ENCODE peak calls at places on chromosomes 1 and 21, in ten cellular contexts. One of them, this sample, is unnamed.

GRCh38 chr1:218317061-218317460 is 28.1 kb upstream of the TGFB2 start:
- DNase-seq in natural killer cell treated with Interleukin-12 subunit alpha and Interleukin-12 subunit beta and Interleukin-15 and Interleukin-18, amount 100 ng/mL, for 72 hours: no peak
- DNase-seq in activated CD8-positive, alpha-beta memory T cell treated with anti-CD3 and anti-CD28 coated beads for 48 hours: no peak
- DNase-seq in tibial nerve: no peak
- DNase-seq in A549: no peak
- DNase-seq in lung: no peak
- DNase-seq in suprapubic skin: no peak
- DNase-seq in iris pigment epithelial cell: no peak
- DNase-seq in lower lobe of right lung: no peak
- DNase-seq in SW480: no peak
- DNase-seq in this sample: no peak

GRCh38 chr21:45357436-45358260 is 47.3 kb upstream of the COL18A1 start:
- DNase-seq in A549: no peak
- DNase-seq in suprapubic skin: peak; percentile 83
- DNase-seq in lower lobe of right lung: peak; percentile 52
- DNase-seq in SW480: no peak
- DNase-seq in natural killer cell treated with Interleukin-12 subunit alpha and Interleukin-12 subunit beta and Interleukin-15 and Interleukin-18, amount 100 ng/mL, for 72 hours: no peak
- DNase-seq in tibial nerve: no peak
- DNase-seq in iris pigment epithelial cell: peak; percentile 28
- DNase-seq in lung: no peak
- DNase-seq in activated CD8-positive, alpha-beta memory T cell treated with anti-CD3 and anti-CD28 coated beads for 48 hours: no peak
- DNase-seq in this sample: no peak

GRCh38 chr1:3775498-3776230 is 3.1 kb downstream of the SMIM1 start:
- DNase-seq in SW480: peak; percentile 89
- DNase-seq in suprapubic skin: peak; percentile 78
- DNase-seq in tibial nerve: no peak
- DNase-seq in natural killer cell treated with Interleukin-12 subunit alpha and Interleukin-12 subunit beta and Interleukin-15 and Interleukin-18, amount 100 ng/mL, for 72 hours: no peak
- DNase-seq in lower lobe of right lung: peak; percentile 77
- DNase-seq in iris pigment epithelial cell: peak; percentile 70
- DNase-seq in A549: peak; percentile 59
- DNase-seq in lung: peak; percentile 50
- DNase-seq in activated CD8-positive, alpha-beta memory T cell treated with anti-CD3 and anti-CD28 coated beads for 48 hours: no peak
- DNase-seq in this sample: no peak

GRCh38 chr1:9128161-9128519 is 762 bp downstream of the GPR157 start:
- DNase-seq in lower lobe of right lung: peak; percentile 76
- DNase-seq in natural killer cell treated with Interleukin-12 subunit alpha and Interleukin-12 subunit beta and Interleukin-15 and Interleukin-18, amount 100 ng/mL, for 72 hours: no peak
- DNase-seq in suprapubic skin: no peak
- DNase-seq in SW480: no peak
- DNase-seq in lung: no peak
- DNase-seq in A549: peak; percentile 21
- DNase-seq in iris pigment epithelial cell: no peak
- DNase-seq in activated CD8-positive, alpha-beta memory T cell treated with anti-CD3 and anti-CD28 coated beads for 48 hours: no peak
- DNase-seq in tibial nerve: no peak
- DNase-seq in this sample: no peak

GRCh38 chr1:187689137-187689536 is 860.4 kb downstream of the PLA2G4A start:
- DNase-seq in suprapubic skin: no peak
- DNase-seq in activated CD8-positive, alpha-beta memory T cell treated with anti-CD3 and anti-CD28 coated beads for 48 hours: no peak
- DNase-seq in iris pigment epithelial cell: peak; percentile 86
- DNase-seq in lung: no peak
- DNase-seq in lower lobe of right lung: no peak
- DNase-seq in tibial nerve: no peak
- DNase-seq in SW480: no peak
- DNase-seq in natural killer cell treated with Interleukin-12 subunit alpha and Interleukin-12 subunit beta and Interleukin-15 and Interleukin-18, amount 100 ng/mL, for 72 hours: no peak
- DNase-seq in A549: no peak
- DNase-seq in this sample: no peak

GRCh38 chr21:43853851-43854772 is 10.9 kb upstream of the AGPAT3 start:
- DNase-seq in lower lobe of right lung: no peak
- DNase-seq in SW480: no peak
- DNase-seq in iris pigment epithelial cell: no peak
- DNase-seq in tibial nerve: no peak
- DNase-seq in A549: no peak
- DNase-seq in natural killer cell treated with Interleukin-12 subunit alpha and Interleukin-12 subunit beta and Interleukin-15 and Interleukin-18, amount 100 ng/mL, for 72 hours: peak; percentile 58
- DNase-seq in activated CD8-positive, alpha-beta memory T cell treated with anti-CD3 and anti-CD28 coated beads for 48 hours: no peak
- DNase-seq in suprapubic skin: no peak
- DNase-seq in lung: no peak
- DNase-seq in this sample: no peak

GRCh38 chr1:15344800-15345710 is 64.6 kb upstream of the EFHD2 start:
- DNase-seq in activated CD8-positive, alpha-beta memory T cell treated with anti-CD3 and anti-CD28 coated beads for 48 hours: no peak
- DNase-seq in lung: no peak
- DNase-seq in SW480: no peak
- DNase-seq in natural killer cell treated with Interleukin-12 subunit alpha and Interleukin-12 subunit beta and Interleukin-15 and Interleukin-18, amount 100 ng/mL, for 72 hours: no peak
- DNase-seq in A549: no peak
- DNase-seq in suprapubic skin: no peak
- DNase-seq in lower lobe of right lung: peak; percentile 59
- DNase-seq in tibial nerve: no peak
- DNase-seq in iris pigment epithelial cell: no peak
- DNase-seq in this sample: no peak

GRCh38 chr1:61140778-61141177 is 58.4 kb downstream of the NFIA start:
- DNase-seq in iris pigment epithelial cell: no peak
- DNase-seq in lower lobe of right lung: no peak
- DNase-seq in suprapubic skin: no peak
- DNase-seq in lung: no peak
- DNase-seq in natural killer cell treated with Interleukin-12 subunit alpha and Interleukin-12 subunit beta and Interleukin-15 and Interleukin-18, amount 100 ng/mL, for 72 hours: no peak
- DNase-seq in A549: no peak
- DNase-seq in SW480: no peak
- DNase-seq in tibial nerve: no peak
- DNase-seq in activated CD8-positive, alpha-beta memory T cell treated with anti-CD3 and anti-CD28 coated beads for 48 hours: no peak
- DNase-seq in this sample: no peak

GRCh38 chr1:16918371-16918770 is 3.4 kb upstream of the CROCC start:
- DNase-seq in iris pigment epithelial cell: no peak
- DNase-seq in lung: no peak
- DNase-seq in natural killer cell treated with Interleukin-12 subunit alpha and Interleukin-12 subunit beta and Interleukin-15 and Interleukin-18, amount 100 ng/mL, for 72 hours: no peak
- DNase-seq in suprapubic skin: no peak
- DNase-seq in tibial nerve: no peak
- DNase-seq in A549: no peak
- DNase-seq in activated CD8-positive, alpha-beta memory T cell treated with anti-CD3 and anti-CD28 coated beads for 48 hours: no peak
- DNase-seq in lower lobe of right lung: peak; percentile 32
- DNase-seq in SW480: no peak
- DNase-seq in this sample: no peak

GRCh38 chr1:66535853-66536252 is 1.9 kb downstream of the SGIP1 start:
- DNase-seq in SW480: no peak
- DNase-seq in iris pigment epithelial cell: no peak
- DNase-seq in lung: no peak
- DNase-seq in tibial nerve: no peak
- DNase-seq in natural killer cell treated with Interleukin-12 subunit alpha and Interleukin-12 subunit beta and Interleukin-15 and Interleukin-18, amount 100 ng/mL, for 72 hours: no peak
- DNase-seq in lower lobe of right lung: no peak
- DNase-seq in A549: no peak
- DNase-seq in activated CD8-positive, alpha-beta memory T cell treated with anti-CD3 and anti-CD28 coated beads for 48 hours: no peak
- DNase-seq in suprapubic skin: no peak
- DNase-seq in this sample: no peak